ENCODE peak calls at places on chromosomes 16 and 17, in five cellular contexts. F is NB4, T is type B pancreatic cell, S is progenitor cell of endocrine pancreas, X is kidney epithelial cell. O is an unnamed sample.

GRCh38 chr17:63452979-63453551 is 7.0 kb upstream of the CYB561 start:
- DNase-seq in F (no peak), T (no peak), S (no peak), X (no peak), O (no peak)

GRCh38 chr17:69468211-69468610 is 53.7 kb downstream of the MAP2K6 start:
- DNase-seq in F (no peak), T (no peak), S (no peak), X (no peak), O (no peak)

GRCh38 chr17:55577011-55577586 is 65.8 kb upstream of the SMIM36 start:
- DNase-seq in F (peak), T (no peak), S (no peak), X (peak), O (no peak)

GRCh38 chr17:28569446-28569845 is 1.9 kb downstream of the PIGS start:
- DNase-seq in F (no peak), T (no peak), S (no peak), X (no peak), O (no peak)

GRCh38 chr16:10828851-10829331 is 10.3 kb upstream of the TVP23A start:
- DNase-seq in F (no peak), T (no peak), S (no peak), X (peak), O (no peak)

GRCh38 chr17:2070241-2071023 is 15.5 kb downstream of the HIC1 start:
- DNase-seq in F (no peak), T (no peak), S (no peak), X (no peak), O (no peak)

GRCh38 chr17:18159551-18160120 is 24.0 kb upstream of the ALKBH5 start:
- DNase-seq in F (no peak), T (no peak), S (no peak), X (no peak), O (no peak)

GRCh38 chr17:41308251-41308917 is 725 bp downstream of the KRTAP16-1 start:
- DNase-seq in F (peak), T (no peak), S (no peak), X (no peak), O (no peak)

GRCh38 chr16:88992351-88993005 is 15.5 kb upstream of the CBFA2T3 start:
- DNase-seq in F (no peak), T (no peak), S (no peak), X (no peak), O (no peak)

GRCh38 chr16:2852003-2852730 is 5.8 kb downstream of the PRSS22 start:
- DNase-seq in F (no peak), T (no peak), S (no peak), X (no peak), O (no peak)

GRCh38 chr17:7835818-7836595 is 2.0 kb downstream of the KDM6B start:
- DNase-seq in F (peak), T (no peak), S (no peak), X (no peak), O (peak)

GRCh38 chr16:81946206-81946605 is 65.1 kb downstream of the SDR42E1 start:
- DNase-seq in F (no peak), T (no peak), S (no peak), X (no peak), O (no peak)

GRCh38 chr17:75738218-75738802 is 17.1 kb downstream of the ITGB4 start:
- DNase-seq in F (peak), T (no peak), S (no peak), X (no peak), O (no peak)

GRCh38 chr16:56812884-56813283 is 52.1 kb upstream of the SLC12A3 start:
- DNase-seq in F (no peak), T (no peak), S (no peak), X (no peak), O (no peak)

GRCh38 chr16:482468-483185 is 44.9 kb upstream of the CAPN15 start:
- DNase-seq in F (no peak), T (no peak), S (no peak), X (no peak), O (no peak)

GRCh38 chr17:54967621-54968258 is 714 bp downstream of the COX11 start:
- DNase-seq in F (peak), T (no peak), S (no peak), X (no peak), O (no peak)

GRCh38 chr16:88638323-88639230 is at the start of gene IL17C:
- DNase-seq in F (no peak), T (no peak), S (no peak), X (no peak), O (no peak)

GRCh38 chr17:3956558-3956957 is 7.7 kb downstream of the ATP2A3 start:
- DNase-seq in F (no peak), T (no peak), S (no peak), X (no peak), O (no peak)

GRCh38 chr16:72812651-72813050 is 235.3 kb downstream of the ZFHX3 start:
- DNase-seq in F (no peak), T (no peak), S (no peak), X (no peak), O (no peak)

GRCh38 chr16:72884037-72884436 is 163.9 kb downstream of the ZFHX3 start:
- DNase-seq in F (peak), T (no peak), S (no peak), X (no peak), O (no peak)

GRCh38 chr17:42541041-42541833 is 5.2 kb downstream of the NAGLU start:
- DNase-seq in F (no peak), T (no peak), S (no peak), X (no peak), O (no peak)

GRCh38 chr17:47968836-47969235 is 2.1 kb upstream of the CDK5RAP3 start:
- DNase-seq in F (no peak), T (no peak), S (no peak), X (no peak), O (no peak)

GRCh38 chr16:48824271-48824670 is 214.3 kb upstream of the N4BP1 start:
- DNase-seq in F (no peak), T (no peak), S (no peak), X (no peak), O (peak)

GRCh38 chr17:66737524-66737923 is 97.4 kb upstream of the CACNG5 start:
- DNase-seq in F (no peak), T (no peak), S (no peak), X (no peak), O (peak)

GRCh38 chr16:10984509-10984908 is 40.1 kb downstream of the CLEC16A start:
- DNase-seq in F (no peak), T (no peak), S (no peak), X (no peak), O (no peak)

GRCh38 chr16:48526058-48526957 is 83.7 kb downstream of the N4BP1 start:
- DNase-seq in F (no peak), T (no peak), S (no peak), X (no peak), O (no peak)

GRCh38 chr16:22262460-22262859 is 34.7 kb upstream of the POLR3E start:
- DNase-seq in F (no peak), T (no peak), S (no peak), X (no peak), O (no peak)

GRCh38 chr17:1398900-1399299 is 1.1 kb downstream of the YWHAE start:
- DNase-seq in F (peak), T (no peak), S (no peak), X (no peak), O (no peak)

GRCh38 chr17:48023408-48024148 is 14.0 kb downstream of the COPZ2 start:
- DNase-seq in F (peak), T (peak), S (peak), X (no peak), O (peak)

GRCh38 chr17:64077409-64077808 is 52.5 kb downstream of the ERN1 start:
- DNase-seq in F (peak), T (no peak), S (no peak), X (no peak), O (no peak)

GRCh38 chr16:87063543-87063942 is 253.6 kb downstream of the C16orf95 start:
- DNase-seq in F (peak), T (no peak), S (no peak), X (no peak), O (no peak)

GRCh38 chr16:20997147-20997546 is 96.6 kb downstream of the LYRM1 start:
- DNase-seq in F (no peak), T (no peak), S (no peak), X (no peak), O (no peak)

GRCh38 chr17:77716289-77716929 is 242.1 kb upstream of the TNRC6C start:
- DNase-seq in F (no peak), T (no peak), S (no peak), X (no peak), O (no peak)

GRCh38 chr17:57861737-57862409 is 12.0 kb upstream of the MRPS23 start:
- DNase-seq in F (no peak), T (no peak), S (no peak), X (no peak), O (peak)

DNA sequence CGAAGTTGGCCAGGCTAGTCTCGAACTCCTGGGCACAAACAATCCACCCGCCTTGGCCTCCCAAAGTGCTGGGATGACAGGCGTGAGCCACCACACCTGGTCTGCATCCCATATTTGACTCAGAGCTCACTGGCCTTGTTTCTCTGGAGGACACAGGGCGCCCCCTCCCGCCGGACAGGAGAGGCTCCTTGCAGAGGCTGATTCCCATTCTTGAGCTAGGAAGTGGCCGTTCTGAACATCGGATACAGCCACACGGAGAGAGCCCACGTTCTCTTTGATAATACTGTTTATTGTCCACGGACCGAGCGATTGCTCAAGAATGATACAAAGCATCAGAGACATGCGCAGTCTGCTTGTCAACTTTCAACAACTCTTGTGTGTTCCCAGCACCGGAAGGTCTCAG is 12.1 kb upstream of the USP36 start:
- DNase-seq in F (no peak), T (no peak), S (no peak), X (no peak), O (no peak)
- TF ChIP-seq CTCF in F (no peak), T (no peak), S (no peak), X (no peak), O (no peak)

DNA sequence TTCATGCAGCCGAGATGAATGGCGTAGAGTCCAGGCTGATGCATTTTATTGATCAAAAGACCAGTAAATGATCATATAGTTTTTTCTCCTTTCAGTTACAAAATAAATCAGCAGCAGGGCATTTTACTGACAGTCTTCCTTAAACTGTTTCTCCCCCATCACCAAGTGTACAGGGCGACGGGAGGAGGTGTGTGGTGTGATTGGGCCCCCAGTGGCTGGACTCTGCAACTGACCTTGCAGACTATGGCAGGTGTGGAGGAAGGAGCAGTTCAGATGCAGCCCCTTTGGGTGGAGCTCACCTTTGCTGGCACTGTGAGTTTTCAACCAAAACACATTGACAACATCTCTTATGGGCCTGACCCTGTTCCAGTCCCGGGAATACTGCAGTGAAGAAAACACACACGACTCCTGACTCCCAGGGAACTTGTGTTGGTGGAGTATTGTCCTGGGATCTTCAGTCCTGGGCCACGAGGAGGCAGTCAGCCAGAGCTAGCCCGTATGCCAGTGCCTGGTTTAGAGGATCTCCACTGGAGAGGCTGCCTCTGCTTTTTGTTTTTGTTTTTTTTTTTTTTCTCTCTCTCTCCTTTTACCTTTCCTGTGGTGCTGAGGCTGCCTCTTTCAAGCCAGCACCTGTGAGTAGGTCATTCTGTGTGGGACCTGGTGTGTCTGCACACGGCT is 29.8 kb downstream of the KIAA0513 start:
- DNase-seq in F (no peak), T (no peak), S (no peak), X (no peak), O (no peak)
- TF ChIP-seq CTCF in F (peak), T (peak), S (peak), X (no peak), O (peak)

GRCh38 chr17:60359415-60359814 is 32.5 kb downstream of the USP32 start:
- DNase-seq in F (no peak), T (no peak), S (no peak), X (no peak), O (no peak)
- TF ChIP-seq CTCF in F (no peak), T (no peak), S (no peak), X (no peak), O (no peak)

GRCh38 chr17:72422204-72422504 is 301.3 kb downstream of the SOX9 start:
- DNase-seq in F (no peak), T (no peak), S (no peak), X (no peak), O (no peak)

GRCh38 chr17:72421128-72422092 is 300.6 kb downstream of the SOX9 start:
- DNase-seq in F (peak), T (no peak), S (no peak), X (peak), O (no peak)

GRCh38 chr17:72420775-72421127 is 299.9 kb downstream of the SOX9 start:
- DNase-seq in F (no peak), T (no peak), S (no peak), X (no peak), O (no peak)

GRCh38 chr17:72417627-72418026 is 296.8 kb downstream of the SOX9 start:
- DNase-seq in F (no peak), T (no peak), S (no peak), X (no peak), O (no peak)

GRCh38 chr17:72419866-72420774 is 299.3 kb downstream of the SOX9 start:
- DNase-seq in F (peak), T (no peak), S (no peak), X (peak), O (no peak)
- TF ChIP-seq CTCF in F (no peak), T (no peak), S (no peak), X (no peak), O (no peak)

DNA sequence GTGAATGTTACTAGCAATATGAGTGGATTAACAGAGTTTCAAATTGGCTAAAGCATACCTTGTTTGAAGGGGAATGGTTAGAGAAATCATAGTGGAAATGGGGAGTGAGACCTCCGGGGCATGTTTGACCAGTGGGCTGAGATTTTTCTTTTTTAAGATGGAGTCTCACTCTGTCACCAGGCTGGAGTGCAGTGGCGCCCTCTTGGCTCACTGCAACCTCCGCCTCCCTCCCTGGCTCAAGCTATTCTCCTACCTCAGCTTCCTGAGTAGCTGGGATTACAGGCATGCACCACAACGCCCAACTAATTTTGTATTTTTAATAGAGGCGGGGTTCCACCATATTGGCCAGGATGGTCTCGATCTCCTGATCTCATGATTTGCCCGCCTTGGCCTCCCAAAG is 9.6 kb downstream of the CDRT15 start:
- DNase-seq in F (no peak), T (no peak), S (no peak), X (no peak), O (no peak)
- TF ChIP-seq CTCF in F (no peak), T (no peak), S (no peak), X (no peak), O (no peak)